ENCODE peak calls at places on chromosomes 5 and 9, in seven cellular contexts. One of them, this sample, is unnamed. For H3K36me3, the result is how much of the 10 kb centered on the place peaks cover.

GRCh38 chr9:5578698-5579085 is 50.2 kb upstream of the RIC1 start:
- DNase-seq in psoas muscle: no peak
- DNase-seq in suprapubic skin: no peak
- DNase-seq in cardiac muscle cell: no peak
- DNase-seq in lung: no peak
- DNase-seq in Peyer's patch: no peak
- DNase-seq in heart right ventricle: no peak
- DNase-seq in this sample: no peak

GRCh38 chr5:156621719-156622118 is 228.4 kb upstream of the PPP1R2B start:
- DNase-seq in psoas muscle: no peak
- DNase-seq in suprapubic skin: no peak
- DNase-seq in cardiac muscle cell: no peak
- DNase-seq in lung: no peak
- DNase-seq in Peyer's patch: no peak
- DNase-seq in heart right ventricle: no peak
- DNase-seq in this sample: no peak

GRCh38 chr9:128049788-128050187 is 17.3 kb downstream of the NAIF1 start:
- DNase-seq in psoas muscle: no peak
- DNase-seq in suprapubic skin: no peak
- DNase-seq in cardiac muscle cell: no peak
- DNase-seq in lung: no peak
- DNase-seq in Peyer's patch: no peak
- DNase-seq in heart right ventricle: no peak
- DNase-seq in this sample: no peak

GRCh38 chr5:5134107-5134506 is 6.0 kb upstream of the ADAMTS16 start:
- DNase-seq in psoas muscle: no peak
- DNase-seq in suprapubic skin: no peak
- DNase-seq in cardiac muscle cell: no peak
- DNase-seq in lung: no peak
- DNase-seq in Peyer's patch: no peak
- DNase-seq in heart right ventricle: no peak
- DNase-seq in this sample: no peak

GRCh38 chr5:91162534-91163381 is 220.4 kb downstream of the ARRDC3 start:
- DNase-seq in psoas muscle: no peak
- DNase-seq in suprapubic skin: peak
- DNase-seq in cardiac muscle cell: no peak
- DNase-seq in lung: peak
- DNase-seq in Peyer's patch: no peak
- DNase-seq in heart right ventricle: peak
- DNase-seq in this sample: no peak

GRCh38 chr5:160312139-160312959 is at the start of gene CCNJL:
- DNase-seq in psoas muscle: peak
- DNase-seq in suprapubic skin: no peak
- DNase-seq in cardiac muscle cell: peak
- DNase-seq in lung: peak
- DNase-seq in Peyer's patch: peak
- DNase-seq in heart right ventricle: peak
- DNase-seq in this sample: no peak

GRCh38 chr9:129334744-129335080 is 156.7 kb upstream of the IER5L start:
- DNase-seq in psoas muscle: no peak
- DNase-seq in suprapubic skin: no peak
- DNase-seq in cardiac muscle cell: no peak
- DNase-seq in lung: no peak
- DNase-seq in Peyer's patch: no peak
- DNase-seq in heart right ventricle: no peak
- DNase-seq in this sample: no peak

GRCh38 chr9:97984188-97985057 is 1.3 kb downstream of the ANP32B start:
- DNase-seq in psoas muscle: peak
- DNase-seq in suprapubic skin: peak
- DNase-seq in cardiac muscle cell: peak
- DNase-seq in lung: peak
- DNase-seq in Peyer's patch: peak
- DNase-seq in heart right ventricle: peak
- DNase-seq in this sample: peak

GRCh38 chr5:10036136-10036535 is 213.6 kb downstream of the ATPSCKMT start:
- DNase-seq in psoas muscle: no peak
- DNase-seq in suprapubic skin: no peak
- DNase-seq in cardiac muscle cell: no peak
- DNase-seq in lung: no peak
- DNase-seq in Peyer's patch: no peak
- DNase-seq in heart right ventricle: no peak
- DNase-seq in this sample: no peak

GRCh38 chr5:146124580-146124979 is 19.2 kb upstream of the PLAC8L1 start:
- DNase-seq in psoas muscle: no peak
- DNase-seq in suprapubic skin: no peak
- DNase-seq in cardiac muscle cell: no peak
- DNase-seq in lung: no peak
- DNase-seq in Peyer's patch: no peak
- DNase-seq in heart right ventricle: no peak
- DNase-seq in this sample: no peak

GRCh38 chr5:95718203-95718602 is 12.9 kb upstream of the RHOBTB3 start:
- DNase-seq in psoas muscle: no peak
- DNase-seq in suprapubic skin: no peak
- DNase-seq in cardiac muscle cell: no peak
- DNase-seq in lung: no peak
- DNase-seq in Peyer's patch: no peak
- DNase-seq in heart right ventricle: no peak
- DNase-seq in this sample: peak

GRCh38 chr5:39106332-39106731 is 32.1 kb upstream of the RICTOR start:
- DNase-seq in psoas muscle: no peak
- DNase-seq in suprapubic skin: no peak
- DNase-seq in cardiac muscle cell: no peak
- DNase-seq in lung: no peak
- DNase-seq in Peyer's patch: no peak
- DNase-seq in heart right ventricle: no peak
- DNase-seq in this sample: no peak

GRCh38 chr5:90598300-90598699 is 39.7 kb downstream of the ADGRV1 start:
- DNase-seq in psoas muscle: no peak
- DNase-seq in suprapubic skin: no peak
- DNase-seq in cardiac muscle cell: peak
- DNase-seq in lung: no peak
- DNase-seq in Peyer's patch: no peak
- DNase-seq in heart right ventricle: no peak
- DNase-seq in this sample: no peak

DNA sequence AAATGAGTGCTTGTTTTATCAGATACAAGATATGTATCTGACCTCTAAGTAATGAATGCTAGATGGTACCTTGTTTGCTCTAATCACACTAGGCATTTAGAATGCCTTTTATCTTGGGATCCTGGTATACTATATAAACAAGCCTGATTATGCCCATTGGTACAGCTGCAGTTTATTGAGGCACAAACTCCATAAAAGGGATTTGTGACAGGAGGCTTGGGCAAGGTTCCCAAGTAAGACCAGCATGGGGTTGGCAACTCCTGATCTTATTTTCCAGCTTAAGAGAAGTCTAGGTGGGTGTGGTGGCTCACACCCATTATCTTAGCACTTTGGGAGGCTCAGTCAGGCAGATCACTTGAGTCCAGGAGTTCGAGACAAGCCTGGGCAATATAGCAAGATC is 93.9 kb upstream of the DMRT1 start:
- DNase-seq in psoas muscle: no peak
- DNase-seq in suprapubic skin: no peak
- DNase-seq in cardiac muscle cell: no peak
- DNase-seq in lung: no peak
- DNase-seq in Peyer's patch: no peak
- DNase-seq in heart right ventricle: no peak
- DNase-seq in this sample: no peak
- H3K36me3 ChIP-seq in psoas muscle: under half
- H3K36me3 ChIP-seq in suprapubic skin: under half
- H3K36me3 ChIP-seq in cardiac muscle cell: under half
- H3K36me3 ChIP-seq in lung: under half
- H3K36me3 ChIP-seq in Peyer's patch: under half
- H3K36me3 ChIP-seq in heart right ventricle: under half
- H3K36me3 ChIP-seq in this sample: half or more

GRCh38 chr5:141196363-141196762 is 3.1 kb upstream of the PCDHB11 start:
- DNase-seq in psoas muscle: no peak
- DNase-seq in suprapubic skin: no peak
- DNase-seq in cardiac muscle cell: no peak
- DNase-seq in lung: no peak
- DNase-seq in Peyer's patch: no peak
- DNase-seq in heart right ventricle: no peak
- DNase-seq in this sample: no peak

GRCh38 chr5:141199359-141200235 is at the start of gene PCDHB11:
- DNase-seq in psoas muscle: no peak
- DNase-seq in suprapubic skin: no peak
- DNase-seq in cardiac muscle cell: peak
- DNase-seq in lung: no peak
- DNase-seq in Peyer's patch: no peak
- DNase-seq in heart right ventricle: no peak
- DNase-seq in this sample: peak
- TF ChIP-seq CTCF in psoas muscle: peak
- TF ChIP-seq CTCF in suprapubic skin: no peak
- TF ChIP-seq CTCF in cardiac muscle cell: no peak
- TF ChIP-seq CTCF in lung: no peak
- TF ChIP-seq CTCF in Peyer's patch: no peak
- TF ChIP-seq CTCF in heart right ventricle: no peak
- TF ChIP-seq CTCF in this sample: peak

GRCh38 chr9:36664806-36665205 is 92.1 kb downstream of the MELK start:
- DNase-seq in psoas muscle: no peak
- DNase-seq in suprapubic skin: no peak
- DNase-seq in cardiac muscle cell: no peak
- DNase-seq in lung: no peak
- DNase-seq in Peyer's patch: no peak
- DNase-seq in heart right ventricle: no peak
- DNase-seq in this sample: no peak
- H3K36me3 ChIP-seq in psoas muscle: under half
- H3K36me3 ChIP-seq in suprapubic skin: under half
- H3K36me3 ChIP-seq in cardiac muscle cell: under half
- H3K36me3 ChIP-seq in lung: under half
- H3K36me3 ChIP-seq in Peyer's patch: under half
- H3K36me3 ChIP-seq in heart right ventricle: under half
- H3K36me3 ChIP-seq in this sample: half or more

DNA sequence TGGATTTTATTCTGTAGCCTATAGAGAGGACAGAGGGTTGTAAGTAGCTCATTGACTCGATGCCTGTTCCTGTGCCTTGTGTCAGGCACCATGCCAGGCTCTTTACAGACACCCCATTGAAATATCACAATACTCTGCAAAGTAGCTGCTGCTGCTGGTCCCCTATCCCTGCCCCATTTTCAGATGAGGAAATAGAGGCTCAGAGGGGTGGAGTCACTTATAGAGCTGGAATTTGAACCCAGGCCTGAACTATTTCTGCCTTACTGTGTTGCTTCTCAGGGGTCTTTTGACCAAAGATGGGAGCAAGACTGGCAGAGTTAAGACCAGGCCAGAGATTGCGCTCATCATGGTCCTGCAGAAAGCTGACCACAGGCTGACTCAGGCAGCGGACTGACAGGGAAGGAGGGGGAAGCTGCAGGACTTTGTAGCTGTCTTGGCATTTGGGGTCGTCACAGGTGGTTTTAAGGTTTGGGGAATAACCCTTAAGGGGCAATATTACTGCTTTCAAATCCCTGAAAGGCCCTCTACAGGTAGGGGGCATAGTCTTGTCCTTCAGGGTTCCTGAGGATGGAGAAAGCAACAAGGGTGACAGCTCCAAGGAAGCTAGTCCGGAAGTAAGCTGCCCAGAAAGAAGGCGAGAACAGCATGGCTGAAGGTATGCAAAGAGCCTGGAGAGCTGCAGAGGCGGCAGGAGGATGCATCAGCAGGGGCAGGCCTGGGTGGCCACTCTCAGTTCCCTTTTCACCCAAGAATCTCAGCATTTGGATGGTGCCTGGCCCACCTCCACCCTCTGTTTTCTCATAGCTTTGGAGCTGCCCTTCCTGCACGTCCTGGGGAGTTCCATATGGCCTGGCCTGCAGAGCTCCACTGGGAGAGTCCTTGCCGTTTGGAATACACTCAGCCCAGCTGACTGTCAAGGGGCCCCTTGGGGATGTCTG is 18.3 kb upstream of the NDST1 start:
- DNase-seq in psoas muscle: no peak
- DNase-seq in suprapubic skin: no peak
- DNase-seq in cardiac muscle cell: no peak
- DNase-seq in lung: no peak
- DNase-seq in Peyer's patch: no peak
- DNase-seq in heart right ventricle: no peak
- DNase-seq in this sample: peak
- TF ChIP-seq CTCF in psoas muscle: no peak
- TF ChIP-seq CTCF in suprapubic skin: no peak
- TF ChIP-seq CTCF in cardiac muscle cell: no peak
- TF ChIP-seq CTCF in lung: no peak
- TF ChIP-seq CTCF in Peyer's patch: no peak
- TF ChIP-seq CTCF in heart right ventricle: no peak
- TF ChIP-seq CTCF in this sample: peak

This sample was measured in OCI-LY7.